ENCODE peak calls at places on chromosomes 16 and 17, in eight cellular contexts. B is stomach, T is colonic mucosa, Q is fibroblast of lung, M is ascending aorta, P is uterus, U is ovary, A is PC-9. Z is an unnamed sample.

GRCh38 chr17:59427996-59428395 is 96.5 kb downstream of the YPEL2 start:
- DNase-seq in B (no peak), T (no peak), Q (peak; percentile 54), M (no peak), P (peak; percentile 64), U (no peak), A (no peak), Z (no peak)

GRCh38 chr16:54055191-54055590 is 231.4 kb downstream of the IRX3 start:
- DNase-seq in B (no peak), T (no peak), Q (no peak), M (no peak), P (no peak), U (no peak), A (no peak), Z (no peak)

GRCh38 chr16:65069090-65069489 is 52.8 kb downstream of the CDH11 start:
- DNase-seq in B (no peak), T (no peak), Q (peak; percentile 93), M (no peak), P (no peak), U (no peak), A (no peak), Z (no peak)

GRCh38 chr17:78041401-78042179 is 83.1 kb downstream of the TNRC6C start:
- DNase-seq in B (no peak), T (no peak), Q (peak; percentile 16), M (no peak), P (no peak), U (no peak), A (no peak), Z (no peak)

GRCh38 chr17:8835106-8835505 is 32.4 kb downstream of the PIK3R6 start:
- DNase-seq in B (no peak), T (no peak), Q (no peak), M (peak; percentile 37), P (no peak), U (no peak), A (no peak), Z (no peak)

GRCh38 chr17:81021531-81022370 is 13.2 kb upstream of the BAIAP2 start:
- DNase-seq in B (no peak), T (no peak), Q (no peak), M (no peak), P (no peak), U (no peak), A (no peak), Z (no peak)

GRCh38 chr16:66097746-66098145 is 268.7 kb upstream of the CDH5 start:
- DNase-seq in B (no peak), T (no peak), Q (peak; percentile 47), M (no peak), P (no peak), U (no peak), A (no peak), Z (no peak)

GRCh38 chr16:1573301-1573700 is 38.6 kb downstream of the IFT140 start:
- DNase-seq in B (no peak), T (no peak), Q (no peak), M (no peak), P (no peak), U (no peak), A (no peak), Z (no peak)

GRCh38 chr16:69838417-69838990 is 76.4 kb downstream of the WWP2 start:
- DNase-seq in B (no peak), T (peak; percentile 44), Q (no peak), M (no peak), P (peak; percentile 31), U (no peak), A (no peak), Z (no peak)

GRCh38 chr16:84141143-84141670 is 3.8 kb downstream of the HSDL1 start:
- DNase-seq in B (no peak), T (no peak), Q (no peak), M (no peak), P (no peak), U (no peak), A (no peak), Z (no peak)

GRCh38 chr17:74387365-74388218 is 20.3 kb downstream of the GPR142 start:
- DNase-seq in B (peak; percentile 43), T (peak; percentile 65), Q (no peak), M (no peak), P (no peak), U (no peak), A (no peak), Z (no peak)
- TF ChIP-seq CTCF in B (no peak), T (no peak), Q (no peak), M (no peak), P (no peak), U (no peak), A (no peak), Z (no peak)

GRCh38 chr17:17767497-17768286 is 69.1 kb downstream of the SREBF1 start:
- DNase-seq in B (no peak), T (no peak), Q (no peak), M (no peak), P (no peak), U (no peak), A (no peak), Z (no peak)
- H3K4me1 ChIP-seq in B (peaks cover 26% of the 10 kb centered on the region), T (no peaks in the 10 kb centered on the region), Q (peaks cover 2% of the 10 kb centered on the region), M (no peaks in the 10 kb centered on the region), P (peaks cover 19% of the 10 kb centered on the region), U (peaks cover 27% of the 10 kb centered on the region), A (peaks cover 2% of the 10 kb centered on the region), Z (peaks cover 20% of the 10 kb centered on the region)

DNA sequence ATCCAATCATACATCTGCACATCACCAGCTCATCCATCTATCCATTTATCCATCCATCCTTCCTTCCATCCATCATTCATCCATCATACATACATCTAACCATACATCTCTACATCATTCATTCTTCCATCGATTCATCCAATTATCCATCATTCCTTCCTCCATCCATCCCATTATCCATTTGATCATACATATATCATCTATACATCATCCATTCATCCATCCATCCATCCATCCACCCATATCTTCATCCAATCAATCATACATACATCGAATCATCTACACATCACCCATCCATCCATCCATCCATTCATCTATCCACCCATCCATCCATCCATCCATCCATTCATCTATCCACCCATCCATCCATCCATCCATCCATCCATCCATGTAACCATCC is 29.3 kb upstream of the STH start:
- DNase-seq in B (no peak), T (no peak), Q (no peak), M (no peak), P (no peak), U (no peak), A (no peak), Z (no peak)
- TF ChIP-seq CTCF in B (no peak), T (no peak), Q (no peak), M (no peak), P (no peak), U (no peak), A (no peak), Z (no peak)

GRCh38 chr16:74305286-74305685 is 8.7 kb downstream of the PSMD7 start:
- DNase-seq in B (no peak), T (no peak), Q (no peak), M (no peak), P (no peak), U (no peak), A (no peak), Z (no peak)

GRCh38 chr16:74304835-74305176 is 8.2 kb downstream of the PSMD7 start:
- DNase-seq in B (no peak), T (no peak), Q (no peak), M (no peak), P (no peak), U (no peak), A (no peak), Z (no peak)

GRCh38 chr16:74304164-74304834 is 7.7 kb downstream of the PSMD7 start:
- DNase-seq in B (no peak), T (no peak), Q (no peak), M (no peak), P (no peak), U (no peak), A (no peak), Z (no peak)

GRCh38 chr16:74307383-74307782 is 10.8 kb downstream of the PSMD7 start:
- DNase-seq in B (no peak), T (no peak), Q (no peak), M (no peak), P (no peak), U (no peak), A (no peak), Z (no peak)

GRCh38 chr16:74305978-74306784 is 9.6 kb downstream of the PSMD7 start:
- DNase-seq in B (no peak), T (no peak), Q (no peak), M (no peak), P (no peak), U (no peak), A (no peak), Z (no peak)
- H3K4me1 ChIP-seq in B (no peaks in the 10 kb centered on the region), T (no peaks in the 10 kb centered on the region), Q (no peaks in the 10 kb centered on the region), M (no peaks in the 10 kb centered on the region), P (no peaks in the 10 kb centered on the region), U (no peaks in the 10 kb centered on the region), A (no peaks in the 10 kb centered on the region), Z (no peaks in the 10 kb centered on the region)

GRCh38 chr16:87057291-87057881 is 259.8 kb downstream of the C16orf95 start:
- DNase-seq in B (no peak), T (no peak), Q (no peak), M (peak; percentile 56), P (no peak), U (no peak), A (no peak), Z (no peak)
- TF ChIP-seq CTCF in B (no peak), T (no peak), Q (peak; percentile 23), M (no peak), P (no peak), U (no peak), A (no peak), Z (no peak)

GRCh38 chr17:43543771-43544575 is 2.2 kb downstream of the ETV4 start:
- DNase-seq in B (no peak), T (no peak), Q (no peak), M (no peak), P (no peak), U (no peak), A (peak; percentile 49), Z (no peak)
- H3K4me1 ChIP-seq in B (peaks cover 25% of the 10 kb centered on the region), T (peaks cover 6% of the 10 kb centered on the region), Q (peaks cover 20% of the 10 kb centered on the region), M (peaks cover 6% of the 10 kb centered on the region), P (peaks cover 13% of the 10 kb centered on the region), U (peaks cover 10% of the 10 kb centered on the region), A (peaks cover 47% of the 10 kb centered on the region), Z (peaks cover 6% of the 10 kb centered on the region)

GRCh38 chr16:71247478-71247877 is 17.0 kb upstream of the HYDIN start:
- DNase-seq in B (no peak), T (no peak), Q (no peak), M (no peak), P (no peak), U (no peak), A (no peak), Z (no peak)
- TF ChIP-seq CTCF in B (no peak), T (no peak), Q (no peak), M (no peak), P (no peak), U (no peak), A (no peak), Z (no peak)

GRCh38 chr16:50928065-50928464 is 186.2 kb downstream of the CYLD start:
- DNase-seq in B (no peak), T (no peak), Q (no peak), M (no peak), P (no peak), U (no peak), A (no peak), Z (no peak)

GRCh38 chr16:50932348-50932916 is 190.5 kb downstream of the CYLD start:
- DNase-seq in B (no peak), T (no peak), Q (no peak), M (no peak), P (no peak), U (no peak), A (no peak), Z (no peak)

GRCh38 chr16:50938923-50939322 is 197.0 kb downstream of the CYLD start:
- DNase-seq in B (no peak), T (no peak), Q (no peak), M (no peak), P (no peak), U (no peak), A (no peak), Z (no peak)

GRCh38 chr16:50933257-50933656 is 191.4 kb downstream of the CYLD start:
- DNase-seq in B (no peak), T (no peak), Q (peak; percentile 23), M (no peak), P (no peak), U (no peak), A (no peak), Z (no peak)
- H3K4me1 ChIP-seq in B (no peaks in the 10 kb centered on the region), T (no peaks in the 10 kb centered on the region), Q (no peaks in the 10 kb centered on the region), M (no peaks in the 10 kb centered on the region), P (no peaks in the 10 kb centered on the region), U (no peaks in the 10 kb centered on the region), A (no peaks in the 10 kb centered on the region), Z (no peaks in the 10 kb centered on the region)

Z was measured in prostate gland.